ENCODE peak calls at places on chromosomes 5 and 9, in six cellular contexts. One of them, this sample, is unnamed.

GRCh38 chr5:40781843-40782409 is 16.2 kb downstream of the PRKAA1 start:
- DNase-seq in thoracic aorta: no peak
- DNase-seq in adrenal gland: no peak
- DNase-seq in H1: no peak
- DNase-seq in neural progenitor cell: no peak
- DNase-seq in fibroblast of lung: peak; percentile 63
- DNase-seq in this sample: peak; percentile 46

GRCh38 chr9:93156475-93157008 is 22.5 kb upstream of the NINJ1 start:
- DNase-seq in adrenal gland: no peak
- DNase-seq in H1: no peak
- DNase-seq in fibroblast of lung: no peak
- DNase-seq in thoracic aorta: no peak
- DNase-seq in neural progenitor cell: no peak
- DNase-seq in this sample: no peak

GRCh38 chr5:152689275-152689711 is 284.2 kb upstream of the NMUR2 start:
- DNase-seq in H1: no peak
- DNase-seq in fibroblast of lung: peak; percentile 25
- DNase-seq in thoracic aorta: no peak
- DNase-seq in neural progenitor cell: peak; percentile 6
- DNase-seq in adrenal gland: no peak
- DNase-seq in this sample: peak; percentile 35

GRCh38 chr5:174794941-174795672 is 70.7 kb downstream of the MSX2 start:
- DNase-seq in H1: peak; percentile 10
- DNase-seq in thoracic aorta: no peak
- DNase-seq in adrenal gland: no peak
- DNase-seq in fibroblast of lung: peak; percentile 76
- DNase-seq in neural progenitor cell: peak; percentile 49
- DNase-seq in this sample: no peak

GRCh38 chr9:109519366-109519765 is 21.3 kb upstream of the PTPN3 start:
- DNase-seq in adrenal gland: no peak
- DNase-seq in H1: no peak
- DNase-seq in neural progenitor cell: no peak
- DNase-seq in fibroblast of lung: no peak
- DNase-seq in thoracic aorta: no peak
- DNase-seq in this sample: no peak

GRCh38 chr9:5799314-5799713 is 33.6 kb downstream of the ERMP1 start:
- DNase-seq in thoracic aorta: no peak
- DNase-seq in neural progenitor cell: peak; percentile 21
- DNase-seq in adrenal gland: peak; percentile 27
- DNase-seq in fibroblast of lung: peak; percentile 41
- DNase-seq in H1: no peak
- DNase-seq in this sample: no peak

GRCh38 chr5:29993286-29993685 is 1200.2 kb upstream of the CDH6 start:
- DNase-seq in adrenal gland: no peak
- DNase-seq in neural progenitor cell: no peak
- DNase-seq in fibroblast of lung: no peak
- DNase-seq in H1: no peak
- DNase-seq in thoracic aorta: no peak
- DNase-seq in this sample: no peak

GRCh38 chr5:129945031-129945430 is 40.8 kb downstream of the CHSY3 start:
- DNase-seq in adrenal gland: no peak
- DNase-seq in thoracic aorta: no peak
- DNase-seq in fibroblast of lung: peak; percentile 76
- DNase-seq in H1: no peak
- DNase-seq in neural progenitor cell: no peak
- DNase-seq in this sample: no peak

GRCh38 chr9:136532799-136533774 is 12.8 kb downstream of the NOTCH1 start:
- DNase-seq in thoracic aorta: no peak
- DNase-seq in adrenal gland: no peak
- DNase-seq in H1: no peak
- DNase-seq in fibroblast of lung: no peak
- DNase-seq in neural progenitor cell: no peak
- DNase-seq in this sample: no peak

GRCh38 chr9:124513374-124513994 is 6.3 kb upstream of the NR5A1 start:
- DNase-seq in neural progenitor cell: no peak
- DNase-seq in adrenal gland: no peak
- DNase-seq in thoracic aorta: no peak
- DNase-seq in fibroblast of lung: no peak
- DNase-seq in H1: no peak
- DNase-seq in this sample: peak; percentile 26

GRCh38 chr9:74275872-74276508 is 221.1 kb upstream of the RORB start:
- DNase-seq in adrenal gland: no peak
- DNase-seq in H1: no peak
- DNase-seq in neural progenitor cell: no peak
- DNase-seq in fibroblast of lung: no peak
- DNase-seq in thoracic aorta: no peak
- DNase-seq in this sample: no peak

GRCh38 chr5:142319560-142320426 is 5.0 kb downstream of the SPRY4 start:
- DNase-seq in fibroblast of lung: no peak
- DNase-seq in neural progenitor cell: peak; percentile 82
- DNase-seq in thoracic aorta: no peak
- DNase-seq in H1: no peak
- DNase-seq in adrenal gland: no peak
- DNase-seq in this sample: no peak

DNA sequence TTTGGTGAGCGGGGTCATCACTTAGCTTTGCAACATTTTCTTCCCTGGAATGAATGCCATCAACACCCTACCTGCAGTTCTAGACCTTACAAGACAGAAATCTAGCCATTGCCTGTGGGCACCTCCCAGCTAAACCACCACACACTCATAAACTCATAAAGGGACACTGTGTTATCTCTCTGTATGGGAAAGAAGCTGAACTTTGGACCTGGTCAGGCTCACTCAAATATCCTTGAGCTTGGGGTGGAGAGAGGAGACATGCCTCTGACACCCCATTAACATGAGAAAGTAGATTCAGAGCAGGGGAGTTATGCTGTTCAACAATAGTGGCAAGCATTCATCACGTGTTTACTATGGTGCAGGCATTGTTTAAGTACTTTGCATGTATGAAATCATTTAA is 205.6 kb downstream of the ZNF462 start:
- DNase-seq in H1: no peak
- DNase-seq in neural progenitor cell: no peak
- DNase-seq in adrenal gland: no peak
- DNase-seq in fibroblast of lung: no peak
- DNase-seq in thoracic aorta: no peak
- DNase-seq in this sample: no peak
- H3K4me3 ChIP-seq in H1: no peak overlapping the region
- H3K4me3 ChIP-seq in neural progenitor cell: no peak overlapping the region
- H3K4me3 ChIP-seq in adrenal gland: no peak overlapping the region
- H3K4me3 ChIP-seq in fibroblast of lung: no peak overlapping the region
- H3K4me3 ChIP-seq in thoracic aorta: no peak overlapping the region
- H3K4me3 ChIP-seq in this sample: no peak overlapping the region

GRCh38 chr5:56337715-56338319 is 104.7 kb upstream of the ANKRD55 start:
- DNase-seq in neural progenitor cell: no peak
- DNase-seq in H1: no peak
- DNase-seq in fibroblast of lung: no peak
- DNase-seq in thoracic aorta: no peak
- DNase-seq in adrenal gland: no peak
- DNase-seq in this sample: no peak

GRCh38 chr5:56343988-56344387 is 110.9 kb upstream of the ANKRD55 start:
- DNase-seq in neural progenitor cell: no peak
- DNase-seq in H1: no peak
- DNase-seq in adrenal gland: no peak
- DNase-seq in fibroblast of lung: no peak
- DNase-seq in thoracic aorta: no peak
- DNase-seq in this sample: no peak

GRCh38 chr5:56340196-56340980 is 107.3 kb upstream of the ANKRD55 start:
- DNase-seq in fibroblast of lung: no peak
- DNase-seq in H1: no peak
- DNase-seq in thoracic aorta: no peak
- DNase-seq in neural progenitor cell: no peak
- DNase-seq in adrenal gland: no peak
- DNase-seq in this sample: no peak

GRCh38 chr5:56342612-56343011 is 109.5 kb upstream of the ANKRD55 start:
- DNase-seq in fibroblast of lung: no peak
- DNase-seq in thoracic aorta: no peak
- DNase-seq in neural progenitor cell: no peak
- DNase-seq in adrenal gland: no peak
- DNase-seq in H1: no peak
- DNase-seq in this sample: no peak

GRCh38 chr5:56339732-56340131 is 106.6 kb upstream of the ANKRD55 start:
- DNase-seq in H1: no peak
- DNase-seq in adrenal gland: no peak
- DNase-seq in thoracic aorta: no peak
- DNase-seq in neural progenitor cell: no peak
- DNase-seq in fibroblast of lung: no peak
- DNase-seq in this sample: no peak
- H3K9me3 ChIP-seq in H1: peaks cover 6% of the 10 kb centered on the region
- H3K9me3 ChIP-seq in adrenal gland: no peaks in the 10 kb centered on the region
- H3K9me3 ChIP-seq in thoracic aorta: no peaks in the 10 kb centered on the region
- H3K9me3 ChIP-seq in neural progenitor cell: peaks cover 4% of the 10 kb centered on the region
- H3K9me3 ChIP-seq in fibroblast of lung: no peaks in the 10 kb centered on the region
- H3K9me3 ChIP-seq in this sample: no peaks in the 10 kb centered on the region

DNA sequence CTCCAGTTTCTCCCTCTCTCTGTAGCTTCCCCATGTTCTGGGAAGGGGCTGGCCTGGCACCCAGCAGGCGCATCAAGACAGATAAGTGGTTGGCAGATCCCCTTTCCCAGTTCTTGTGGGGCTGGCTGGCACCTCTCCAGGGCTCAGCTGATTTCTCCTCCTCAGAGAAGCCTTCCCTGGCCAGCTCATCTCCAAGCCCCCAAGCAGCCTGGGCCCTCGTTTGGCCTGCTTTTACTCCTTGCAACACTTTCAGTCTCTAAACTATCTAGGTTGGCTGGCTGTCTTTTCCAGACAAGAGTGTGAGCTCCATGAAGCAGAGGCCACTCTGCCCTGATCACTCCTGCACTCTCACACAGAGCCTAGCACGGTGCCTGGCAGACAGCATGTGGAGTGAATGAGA is 13.5 kb downstream of the MACROH2A1 start:
- DNase-seq in H1: no peak
- DNase-seq in fibroblast of lung: no peak
- DNase-seq in thoracic aorta: no peak
- DNase-seq in neural progenitor cell: no peak
- DNase-seq in adrenal gland: no peak
- DNase-seq in this sample: no peak
- H3K36me3 ChIP-seq in H1: peaks cover 3% of the 10 kb centered on the region
- H3K36me3 ChIP-seq in fibroblast of lung: peaks cover 18% of the 10 kb centered on the region
- H3K36me3 ChIP-seq in thoracic aorta: peaks cover 17% of the 10 kb centered on the region
- H3K36me3 ChIP-seq in neural progenitor cell: no peaks in the 10 kb centered on the region
- H3K36me3 ChIP-seq in adrenal gland: peaks cover 47% of the 10 kb centered on the region
- H3K36me3 ChIP-seq in this sample: peaks cover 97% of the 10 kb centered on the region

GRCh38 chr9:68781866-68782265 is 76.8 kb downstream of the PIP5K1B start:
- DNase-seq in thoracic aorta: no peak
- DNase-seq in adrenal gland: no peak
- DNase-seq in neural progenitor cell: no peak
- DNase-seq in H1: no peak
- DNase-seq in fibroblast of lung: no peak
- DNase-seq in this sample: no peak

GRCh38 chr9:68779558-68780376 is 74.7 kb downstream of the PIP5K1B start:
- DNase-seq in adrenal gland: peak; percentile 95
- DNase-seq in thoracic aorta: peak; percentile 80
- DNase-seq in fibroblast of lung: peak; percentile 91
- DNase-seq in H1: peak; percentile 84
- DNase-seq in neural progenitor cell: peak; percentile 97
- DNase-seq in this sample: peak; percentile 88

GRCh38 chr9:68780735-68781134 is 75.7 kb downstream of the PIP5K1B start:
- DNase-seq in neural progenitor cell: peak; percentile 33
- DNase-seq in adrenal gland: no peak
- DNase-seq in H1: no peak
- DNase-seq in thoracic aorta: no peak
- DNase-seq in fibroblast of lung: peak; percentile 11
- DNase-seq in this sample: no peak

GRCh38 chr9:68780377-68780707 is 75.3 kb downstream of the PIP5K1B start:
- DNase-seq in adrenal gland: no peak
- DNase-seq in neural progenitor cell: no peak
- DNase-seq in thoracic aorta: no peak
- DNase-seq in fibroblast of lung: no peak
- DNase-seq in H1: no peak
- DNase-seq in this sample: no peak

GRCh38 chr9:68782546-68782945 is 77.5 kb downstream of the PIP5K1B start:
- DNase-seq in H1: no peak
- DNase-seq in neural progenitor cell: no peak
- DNase-seq in thoracic aorta: no peak
- DNase-seq in adrenal gland: no peak
- DNase-seq in fibroblast of lung: no peak
- DNase-seq in this sample: no peak
- H3K4me3 ChIP-seq in H1: no peak overlapping the region
- H3K4me3 ChIP-seq in neural progenitor cell: peak overlapping the region; percentile 14
- H3K4me3 ChIP-seq in thoracic aorta: peak overlapping the region; percentile 45
- H3K4me3 ChIP-seq in adrenal gland: no peak overlapping the region
- H3K4me3 ChIP-seq in fibroblast of lung: no peak overlapping the region
- H3K4me3 ChIP-seq in this sample: no peak overlapping the region

GRCh38 chr5:17614872-17615605 is 4.8 kb downstream of the TAF11L12 start:
- DNase-seq in adrenal gland: no peak
- DNase-seq in fibroblast of lung: no peak
- DNase-seq in neural progenitor cell: no peak
- DNase-seq in H1: no peak
- DNase-seq in thoracic aorta: no peak
- DNase-seq in this sample: no peak
- H3K9me3 ChIP-seq in adrenal gland: no peaks in the 10 kb centered on the region
- H3K9me3 ChIP-seq in fibroblast of lung: no peaks in the 10 kb centered on the region
- H3K9me3 ChIP-seq in neural progenitor cell: no peaks in the 10 kb centered on the region
- H3K9me3 ChIP-seq in H1: no peaks in the 10 kb centered on the region
- H3K9me3 ChIP-seq in thoracic aorta: no peaks in the 10 kb centered on the region
- H3K9me3 ChIP-seq in this sample: no peaks in the 10 kb centered on the region

DNA sequence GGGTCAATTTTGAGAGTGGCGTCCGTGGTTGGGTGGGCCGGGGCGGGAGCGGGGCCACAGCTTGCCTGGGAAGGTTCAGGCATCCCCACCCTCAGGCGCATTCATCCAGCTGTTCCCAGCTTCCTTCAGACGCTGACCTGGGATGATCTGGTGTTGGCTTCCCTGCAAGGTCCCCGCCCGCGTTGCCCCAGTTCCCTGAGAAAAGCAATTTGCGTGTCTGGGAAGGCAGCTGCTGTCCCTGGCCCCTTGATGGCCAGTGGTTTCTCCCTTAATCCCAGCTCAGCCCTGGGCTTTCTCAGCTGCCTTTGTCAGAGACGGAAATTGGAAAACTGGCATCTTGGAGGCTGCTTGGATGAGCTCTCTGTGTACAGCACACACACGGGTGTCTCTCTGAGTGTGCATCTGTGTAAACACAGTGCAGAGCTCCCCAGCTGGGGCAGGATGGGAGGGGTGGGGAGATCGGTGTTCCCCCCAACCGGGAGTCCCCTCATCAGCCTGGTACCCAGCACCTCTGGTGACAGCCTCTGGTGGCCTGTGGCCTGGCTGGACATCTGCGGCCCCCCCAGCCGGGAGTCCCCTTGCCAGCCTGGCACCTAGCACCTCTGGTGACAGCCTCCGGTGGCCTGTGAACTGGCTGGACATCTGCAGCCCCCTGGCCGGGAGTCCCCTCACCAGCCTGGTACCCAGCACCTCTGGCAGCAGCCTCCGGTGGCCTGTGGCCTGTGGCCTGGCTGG is 94.0 kb downstream of the COL5A1 start:
- DNase-seq in thoracic aorta: no peak
- DNase-seq in H1: no peak
- DNase-seq in neural progenitor cell: peak; percentile 45
- DNase-seq in fibroblast of lung: no peak
- DNase-seq in adrenal gland: no peak
- DNase-seq in this sample: no peak
- H3K36me3 ChIP-seq in thoracic aorta: peaks cover 22% of the 10 kb centered on the region
- H3K36me3 ChIP-seq in H1: no peaks in the 10 kb centered on the region
- H3K36me3 ChIP-seq in neural progenitor cell: no peaks in the 10 kb centered on the region
- H3K36me3 ChIP-seq in fibroblast of lung: peaks cover 45% of the 10 kb centered on the region
- H3K36me3 ChIP-seq in adrenal gland: peaks cover 6% of the 10 kb centered on the region
- H3K36me3 ChIP-seq in this sample: peaks cover 20% of the 10 kb centered on the region

GRCh38 chr5:62431735-62432617 is 19.4 kb downstream of the IPO11 start:
- DNase-seq in thoracic aorta: no peak
- DNase-seq in H1: no peak
- DNase-seq in neural progenitor cell: no peak
- DNase-seq in fibroblast of lung: no peak
- DNase-seq in adrenal gland: no peak
- DNase-seq in this sample: no peak
- H3K4me3 ChIP-seq in thoracic aorta: no peak overlapping the region
- H3K4me3 ChIP-seq in H1: no peak overlapping the region
- H3K4me3 ChIP-seq in neural progenitor cell: no peak overlapping the region
- H3K4me3 ChIP-seq in fibroblast of lung: no peak overlapping the region
- H3K4me3 ChIP-seq in adrenal gland: no peak overlapping the region
- H3K4me3 ChIP-seq in this sample: no peak overlapping the region

This sample was measured in MG63.